ENCODE peak calls at places on chromosomes 6 and 20, in ten cellular contexts. V is T-helper 2 cell; K is NCI-H82; S is activated CD4-positive, alpha-beta T cell treated with anti-CD3 and anti-CD28 coated beads, Interleukin-2, amount 50 U/mL, for 24 hours; J is LHCN-M2; N is amygdala; G is mucosa of gallbladder; P is dorsolateral prefrontal cortex; C is SW480; B is EL. F is an unnamed sample.

GRCh38 chr6:133707456-133707855 is 181.5 kb upstream of the TCF21 start:
- DNase-seq in V (no peak), B (peak), P (no peak), K (peak), G (no peak), C (no peak), S (no peak), N (no peak), J (peak), F (peak)

GRCh38 chr20:52318601-52319000 is 127.0 kb upstream of the ZFP64 start:
- DNase-seq in C (no peak), V (no peak), N (no peak), P (no peak), B (no peak), J (no peak), K (no peak), S (no peak), G (no peak), F (no peak)

GRCh38 chr6:154995241-154996162 is at the start of gene TIAM2:
- DNase-seq in J (peak), B (peak), G (no peak), N (no peak), C (peak), P (no peak), K (peak), S (peak), V (no peak), F (peak)

GRCh38 chr20:31819083-31819784 is at the start of gene MYLK2:
- DNase-seq in N (no peak), B (no peak), P (no peak), S (no peak), G (no peak), K (peak), J (no peak), C (no peak), V (no peak), F (no peak)

GRCh38 chr6:113763883-113764282 is 93.3 kb upstream of the MARCKS start:
- DNase-seq in C (no peak), P (no peak), G (no peak), S (no peak), B (peak), K (no peak), V (no peak), N (no peak), J (peak), F (peak)

GRCh38 chr6:30834643-30835042 is 49.7 kb upstream of the DDR1 start:
- DNase-seq in C (no peak), P (no peak), V (no peak), K (no peak), J (no peak), G (no peak), S (no peak), B (no peak), N (no peak), F (no peak)

GRCh38 chr6:96939019-96939805 is 14.7 kb downstream of the KLHL32 start:
- DNase-seq in J (peak), P (no peak), S (no peak), N (peak), G (peak), B (peak), K (no peak), C (no peak), V (no peak), F (peak)

GRCh38 chr20:31587545-31588389 is 17.3 kb upstream of the ID1 start:
- DNase-seq in V (no peak), K (peak), G (no peak), P (peak), B (peak), N (peak), C (no peak), S (no peak), J (no peak), F (peak)

GRCh38 chr6:89379281-89379680 is 26.8 kb upstream of the UBE2J1 start:
- DNase-seq in G (no peak), C (no peak), S (no peak), J (no peak), N (no peak), V (no peak), P (no peak), K (peak), B (no peak), F (no peak)

GRCh38 chr20:43092689-43093088 is 97.0 kb downstream of the PTPRT start:
- DNase-seq in P (no peak), B (no peak), N (no peak), S (no peak), G (no peak), C (no peak), K (no peak), J (no peak), V (no peak), F (no peak)

GRCh38 chr6:9140861-9141534 is 705.7 kb upstream of the SLC35B3 start:
- DNase-seq in K (no peak), S (no peak), C (no peak), J (no peak), P (no peak), G (no peak), V (no peak), N (no peak), B (peak), F (no peak)

GRCh38 chr6:31663961-31664789 is 622 bp downstream of the GPANK1 start:
- DNase-seq in G (no peak), C (peak), J (peak), N (no peak), K (peak), S (no peak), B (peak), V (no peak), P (no peak), F (peak)

GRCh38 chr20:52972965-52973819 is 1.0 kb downstream of the TSHZ2 start:
- DNase-seq in C (peak), N (no peak), K (peak), V (no peak), S (peak), J (no peak), B (no peak), P (peak), G (peak), F (no peak)

GRCh38 chr6:116060572-116061283 is at the start of gene FRK:
- DNase-seq in C (peak), G (peak), V (no peak), K (no peak), B (no peak), S (no peak), P (no peak), N (no peak), J (peak), F (peak)

GRCh38 chr20:64177420-64177783 is 13.2 kb downstream of the MYT1 start:
- DNase-seq in K (no peak), B (no peak), S (no peak), J (no peak), C (no peak), P (no peak), G (no peak), V (no peak), N (no peak), F (no peak)

GRCh38 chr20:19947611-19948264 is 69.4 kb upstream of the NAA20 start:
- DNase-seq in V (no peak), N (no peak), B (peak), P (no peak), J (peak), C (no peak), G (no peak), K (no peak), S (no peak), F (peak)

GRCh38 chr20:36992802-36993334 is 41.4 kb upstream of the SAMHD1 start:
- DNase-seq in V (no peak), S (no peak), P (no peak), K (no peak), G (no peak), C (no peak), J (no peak), N (no peak), B (no peak), F (no peak)

GRCh38 chr20:19867074-19867473 is 109.0 kb downstream of the RIN2 start:
- DNase-seq in N (no peak), P (no peak), B (peak), K (no peak), G (no peak), V (no peak), S (no peak), J (peak), C (no peak), F (peak)

GRCh38 chr20:51492167-51493092 is 50.1 kb downstream of the NFATC2 start:
- DNase-seq in N (no peak), C (no peak), G (peak), J (no peak), S (no peak), V (no peak), K (no peak), P (no peak), B (no peak), F (peak)

GRCh38 chr6:167849846-167850459 is 23.2 kb downstream of the AFDN start:
- DNase-seq in S (no peak), G (peak), C (peak), P (no peak), N (no peak), B (peak), V (no peak), K (no peak), J (peak), F (no peak)

GRCh38 chr6:157075549-157076426 is 247.5 kb downstream of the TMEM242 start:
- DNase-seq in S (peak), B (peak), J (peak), G (no peak), C (no peak), N (no peak), K (no peak), P (no peak), V (no peak), F (no peak)

GRCh38 chr6:144897441-144897921 is 612.3 kb downstream of the UTRN start:
- DNase-seq in N (no peak), K (no peak), C (peak), V (no peak), P (no peak), B (peak), S (no peak), J (peak), G (no peak), F (peak)

GRCh38 chr6:137148291-137149076 is 25.0 kb downstream of the IL22RA2 start:
- DNase-seq in C (no peak), G (no peak), S (no peak), J (peak), P (no peak), V (no peak), B (peak), K (no peak), N (no peak), F (peak)

GRCh38 chr6:111552999-111553398 is 52.7 kb downstream of the TRAF3IP2 start:
- DNase-seq in S (no peak), V (no peak), C (no peak), K (peak), P (no peak), J (no peak), G (no peak), N (no peak), B (no peak), F (no peak)

GRCh38 chr6:42315991-42316378 is 98.3 kb upstream of the MRPS10 start:
- DNase-seq in K (no peak), S (no peak), V (no peak), P (no peak), B (peak), C (peak), J (peak), N (no peak), G (peak), F (peak)

GRCh38 chr20:45053441-45054351 is 47.2 kb downstream of the KCNS1 start:
- DNase-seq in J (no peak), S (no peak), V (no peak), K (no peak), C (no peak), N (no peak), P (no peak), G (no peak), B (no peak), F (no peak)

GRCh38 chr20:37917436-37917835 is 14.5 kb downstream of the VSTM2L start:
- DNase-seq in V (no peak), B (no peak), C (no peak), P (no peak), N (no peak), K (peak), S (no peak), J (no peak), G (no peak), F (no peak)

GRCh38 chr20:51732454-51732791 is 35.8 kb downstream of the ATP9A start:
- DNase-seq in G (no peak), J (peak), K (no peak), S (no peak), P (no peak), C (no peak), B (no peak), V (no peak), N (peak), F (peak)

GRCh38 chr20:23145281-23145700 is 59.2 kb upstream of the CD93 start:
- DNase-seq in S (no peak), N (no peak), C (no peak), K (no peak), B (peak), V (no peak), P (no peak), J (peak), G (no peak), F (peak)

GRCh38 chr6:38155576-38156204 is 336.2 kb downstream of the ZFAND3 start:
- DNase-seq in C (no peak), B (no peak), V (no peak), K (no peak), S (no peak), N (no peak), J (no peak), P (no peak), G (no peak), F (peak)

GRCh38 chr6:7107578-7108195 is at the start of gene RREB1:
- DNase-seq in B (peak), G (peak), S (peak), C (peak), N (no peak), V (peak), K (peak), J (peak), P (no peak), F (peak)

GRCh38 chr6:95244749-95245148 is 332.6 kb upstream of the MANEA start:
- DNase-seq in P (no peak), B (no peak), C (no peak), G (no peak), J (no peak), S (no peak), K (no peak), V (no peak), N (no peak), F (no peak)

GRCh38 chr20:916125-916799 is at the start of gene ANGPT4:
- DNase-seq in N (no peak), B (no peak), P (no peak), J (no peak), V (no peak), S (no peak), K (no peak), C (no peak), G (no peak), F (no peak)

GRCh38 chr6:108492131-108492766 is 68.5 kb upstream of the FOXO3 start:
- DNase-seq in N (no peak), J (peak), V (no peak), B (peak), P (no peak), S (peak), C (peak), G (no peak), K (peak), F (peak)

GRCh38 chr6:43705996-43706395 is 18.4 kb upstream of the MRPS18A start:
- DNase-seq in P (no peak), N (no peak), S (no peak), V (no peak), G (no peak), C (no peak), K (peak), B (no peak), J (no peak), F (peak)

F was measured in fibroblast of villous mesenchyme.